ENCODE peak calls at places on chromosomes 1 and 21, in six cellular contexts. N, F, O, K, B and Q are unnamed samples.

GRCh38 chr1:92934395-92935378 is 26.6 kb downstream of the DIPK1A start:
- DNase-seq in N (no peak), F (peak), O (no peak), K (no peak), B (peak), Q (no peak)

GRCh38 chr1:212489284-212489859 is 56.7 kb downstream of the NENF start:
- DNase-seq in N (no peak), F (no peak), O (no peak), K (no peak), B (no peak), Q (no peak)

GRCh38 chr1:109500886-109501285 is 7.0 kb downstream of the CYB561D1 start:
- DNase-seq in N (no peak), F (peak), O (no peak), K (no peak), B (peak), Q (peak)

GRCh38 chr1:7433896-7434295 is 337.2 kb upstream of the VAMP3 start:
- DNase-seq in N (no peak), F (no peak), O (no peak), K (no peak), B (no peak), Q (no peak)

GRCh38 chr1:103514920-103515503 is 10.5 kb upstream of the RNPC3 start:
- DNase-seq in N (peak), F (peak), O (no peak), K (peak), B (peak), Q (peak)

GRCh38 chr1:37258068-37258467 is 216.3 kb upstream of the ZC3H12A start:
- DNase-seq in N (no peak), F (no peak), O (no peak), K (no peak), B (no peak), Q (no peak)

GRCh38 chr1:145879775-145880174 is 5.9 kb downstream of the ANKRD35 start:
- DNase-seq in N (no peak), F (no peak), O (no peak), K (peak), B (no peak), Q (no peak)

GRCh38 chr21:15631342-15631741 is 98.4 kb upstream of the USP25 start:
- DNase-seq in N (no peak), F (peak), O (no peak), K (no peak), B (peak), Q (peak)

GRCh38 chr1:19644422-19644760 is 280 bp downstream of the NBL1 start:
- DNase-seq in N (no peak), F (no peak), O (no peak), K (no peak), B (no peak), Q (peak)

GRCh38 chr1:109877320-109877771 is 33.3 kb upstream of the CSF1 start:
- DNase-seq in N (peak), F (peak), O (peak), K (peak), B (peak), Q (peak)

GRCh38 chr1:63442141-63442475 is 74.7 kb downstream of the ALG6 start:
- DNase-seq in N (no peak), F (peak), O (no peak), K (no peak), B (no peak), Q (no peak)

GRCh38 chr1:19250629-19251304 is 557 bp downstream of the EMC1 start:
- DNase-seq in N (peak), F (no peak), O (no peak), K (peak), B (peak), Q (no peak)

GRCh38 chr1:244054924-244055263 is 3.8 kb downstream of the ZBTB18 start:
- DNase-seq in N (no peak), F (no peak), O (no peak), K (no peak), B (no peak), Q (no peak)

DNA sequence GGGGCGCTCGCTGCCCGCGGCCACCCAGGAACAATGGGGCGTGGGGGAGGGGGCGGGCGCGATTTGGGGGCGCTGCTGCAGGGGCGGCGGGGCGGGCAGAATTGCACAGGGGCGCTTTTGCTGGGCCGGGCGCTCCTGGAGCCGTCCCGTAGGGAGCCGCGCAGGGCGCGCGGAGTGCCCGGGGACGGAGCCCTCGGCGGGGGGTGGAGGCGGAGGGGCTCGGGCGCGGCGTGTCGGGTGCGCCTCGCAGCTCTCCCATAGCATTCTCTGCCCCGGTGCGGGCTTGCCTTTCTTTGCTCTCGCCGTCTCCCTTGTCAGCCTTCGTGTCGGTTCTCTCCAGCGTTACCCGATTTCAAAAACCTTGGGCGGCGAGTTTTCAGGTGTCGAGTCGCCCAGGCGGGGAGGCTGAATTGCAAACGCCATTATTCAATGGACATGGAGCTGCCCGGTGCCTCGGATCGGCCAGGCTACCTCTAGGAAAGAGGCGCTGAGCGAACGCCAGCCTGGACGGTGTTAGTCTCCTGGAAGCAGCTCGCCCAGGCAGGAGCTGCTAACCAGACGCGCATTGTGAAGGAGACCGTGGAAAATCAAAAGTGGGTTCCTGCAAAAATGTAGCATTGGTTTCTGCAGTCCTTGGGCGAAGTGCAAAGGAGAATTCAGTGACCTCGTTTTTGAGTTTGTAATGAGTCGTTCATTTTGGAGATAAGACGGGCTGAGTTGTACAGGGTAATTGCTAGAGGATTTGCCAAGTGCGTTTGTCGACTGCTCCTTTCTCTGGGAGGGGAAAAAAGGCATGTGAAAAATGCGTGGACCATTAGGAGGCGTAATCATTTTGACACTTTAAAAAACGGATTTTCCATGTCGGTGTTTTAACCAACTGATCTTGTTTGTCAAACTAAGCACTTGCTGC is 626 bp downstream of the CXADR start:
- DNase-seq in N (peak), F (no peak), O (no peak), K (peak), B (peak), Q (no peak)
- H3K18ac ChIP-seq in N (peak), F (no peak), O (peak), K (peak), B (peak), Q (peak)

GRCh38 chr1:90712931-90713618 is 4.0 kb downstream of the BARHL2 start:
- DNase-seq in N (no peak), F (no peak), O (no peak), K (no peak), B (no peak), Q (no peak)

GRCh38 chr1:90715334-90715733 is 1.8 kb downstream of the BARHL2 start:
- DNase-seq in N (no peak), F (no peak), O (no peak), K (no peak), B (no peak), Q (no peak)

GRCh38 chr1:90716243-90716551 is 905 bp downstream of the BARHL2 start:
- DNase-seq in N (no peak), F (no peak), O (no peak), K (no peak), B (no peak), Q (no peak)

GRCh38 chr1:90713741-90714509 is 3.2 kb downstream of the BARHL2 start:
- DNase-seq in N (no peak), F (no peak), O (no peak), K (no peak), B (no peak), Q (no peak)

DNA sequence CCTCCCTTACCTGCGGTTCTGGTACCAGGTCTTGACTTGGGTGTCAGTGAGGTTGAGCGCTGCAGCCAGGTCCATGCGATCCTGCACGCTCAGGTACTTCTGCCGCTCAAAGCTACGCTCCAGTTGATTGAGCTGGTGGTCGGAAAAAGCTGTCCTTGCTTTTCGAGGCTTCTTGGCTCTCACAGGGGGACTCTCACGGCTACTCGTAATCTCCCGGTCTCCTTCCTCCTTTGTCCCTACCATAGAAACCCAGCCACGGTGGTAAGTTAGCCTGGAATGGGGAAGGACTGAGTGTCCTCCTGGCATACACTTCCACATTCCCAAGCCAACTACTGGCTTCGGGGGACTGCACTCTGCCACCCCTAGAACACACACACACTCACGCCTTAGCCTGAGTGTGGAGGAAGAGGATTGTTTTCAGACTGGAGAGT is 2.6 kb downstream of the BARHL2 start:
- DNase-seq in N (no peak), F (no peak), O (no peak), K (no peak), B (no peak), Q (no peak)
- H3K4me3 ChIP-seq in N (no peak), F (no peak), O (no peak), K (no peak), B (no peak), Q (no peak)

GRCh38 chr1:68916227-68916853 is 419.5 kb upstream of the DEPDC1 start:
- DNase-seq in N (no peak), F (peak), O (no peak), K (peak), B (peak), Q (no peak)
- H3K4ac ChIP-seq in N (no peak), F (no peak), O (no peak), K (no peak), B (no peak), Q (no peak)

GRCh38 chr1:29179641-29180184 is 2.0 kb downstream of the SRSF4 start:
- DNase-seq in N (no peak), F (no peak), O (no peak), K (no peak), B (peak), Q (no peak)

GRCh38 chr1:29183287-29183686 is 1.6 kb upstream of the SRSF4 start:
- DNase-seq in N (no peak), F (no peak), O (no peak), K (no peak), B (no peak), Q (no peak)

GRCh38 chr1:29177022-29177705 is 4.5 kb downstream of the SRSF4 start:
- DNase-seq in N (no peak), F (no peak), O (no peak), K (no peak), B (no peak), Q (no peak)

GRCh38 chr1:29181413-29182225 is at the start of gene SRSF4:
- DNase-seq in N (peak), F (peak), O (peak), K (peak), B (peak), Q (peak)

DNA sequence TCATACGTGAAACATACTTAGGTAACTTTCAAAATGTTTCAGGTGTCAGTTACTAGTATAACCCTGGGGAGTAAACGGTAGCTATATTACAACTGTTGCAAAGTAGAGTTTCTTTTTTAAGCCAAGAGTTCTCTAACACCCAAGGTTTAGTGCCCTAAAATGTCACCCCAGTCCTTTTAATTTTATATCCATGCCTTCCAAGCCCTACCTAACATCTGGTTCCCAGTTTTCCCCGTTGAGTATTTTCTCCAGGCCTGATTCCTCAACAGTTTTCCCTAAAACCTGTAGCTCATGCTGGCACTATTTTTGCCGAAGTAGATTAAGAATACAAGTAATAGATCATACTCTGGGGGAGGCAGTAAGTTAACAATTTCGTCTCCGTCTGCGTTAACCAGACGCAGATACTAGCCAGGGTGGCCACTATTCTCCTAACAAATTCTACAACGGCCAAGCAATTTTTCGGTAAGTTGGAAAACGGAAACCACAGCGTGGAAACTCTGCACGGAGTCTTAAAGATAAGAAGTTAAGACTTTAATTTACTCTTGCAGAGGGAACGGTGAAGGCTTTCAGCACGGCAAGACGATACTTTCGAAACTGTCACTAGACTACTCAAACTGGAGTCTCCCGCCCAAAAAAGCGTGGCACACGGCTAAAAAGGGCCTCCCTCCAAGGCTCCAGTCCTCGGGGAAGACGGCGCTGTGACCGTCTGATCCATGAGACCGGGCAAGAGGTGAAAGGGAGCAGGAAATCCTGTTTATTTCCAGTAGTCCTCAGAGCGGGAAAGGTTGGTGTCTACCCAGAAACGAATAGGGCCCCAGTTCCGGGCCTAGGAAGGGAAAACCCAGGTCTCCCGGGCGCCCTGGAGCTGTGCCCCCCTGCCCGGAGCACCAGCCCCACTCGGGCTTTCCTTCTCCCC is 945 bp downstream of the SRSF4 start:
- DNase-seq in N (no peak), F (no peak), O (no peak), K (no peak), B (no peak), Q (no peak)
- H3K18ac ChIP-seq in N (peak), F (peak), O (peak), K (peak), B (peak), Q (peak)

GRCh38 chr21:33368576-33368975 is 34.6 kb upstream of the IFNGR2 start:
- DNase-seq in N (no peak), F (no peak), O (no peak), K (no peak), B (no peak), Q (no peak)
- H3K4me3 ChIP-seq in N (no peak), F (no peak), O (no peak), K (no peak), B (no peak), Q (peak)

DNA sequence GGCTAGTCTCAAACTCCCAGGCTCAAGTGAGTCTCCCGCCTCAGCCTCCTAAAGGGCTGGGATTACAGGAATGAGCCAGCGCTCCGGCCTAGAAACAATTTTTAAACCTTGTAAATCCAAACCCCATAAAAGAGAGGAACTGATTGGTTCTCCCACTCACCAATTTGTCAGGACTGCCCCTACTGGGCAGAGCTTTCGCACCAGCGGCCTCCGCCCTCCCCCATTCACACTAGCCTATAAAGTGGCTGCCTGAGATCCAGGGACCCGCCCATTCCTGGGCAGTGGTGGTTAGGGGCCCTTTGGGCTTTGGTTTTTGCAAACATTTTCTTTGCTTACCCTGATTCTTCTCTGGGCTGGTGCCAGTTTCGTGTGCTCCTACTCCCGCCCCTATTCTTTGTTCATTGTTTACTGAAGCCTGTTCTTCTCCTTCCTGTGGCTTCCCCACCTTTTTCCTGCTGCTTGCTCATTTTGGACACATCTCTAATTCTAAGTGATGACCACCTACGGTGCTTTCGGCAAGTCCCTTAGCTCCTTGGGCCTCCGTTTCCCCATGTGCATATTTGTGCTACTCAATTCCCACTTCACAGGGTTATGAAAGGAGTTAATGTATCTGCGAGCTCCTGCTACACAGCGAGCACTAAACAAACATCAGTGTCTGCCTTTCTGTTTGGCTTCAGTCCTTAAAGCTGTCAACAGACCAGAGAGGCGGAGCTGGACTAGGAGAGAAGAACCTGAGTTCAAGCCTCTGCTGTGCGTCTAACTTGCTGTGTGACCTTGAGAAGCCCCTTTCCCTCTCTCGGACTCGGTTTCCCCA is 39.8 kb upstream of the CLIC4 start:
- DNase-seq in N (peak), F (peak), O (peak), K (peak), B (peak), Q (peak)
- H3K4ac ChIP-seq in N (no peak), F (peak), O (peak), K (peak), B (peak), Q (no peak)

DNA sequence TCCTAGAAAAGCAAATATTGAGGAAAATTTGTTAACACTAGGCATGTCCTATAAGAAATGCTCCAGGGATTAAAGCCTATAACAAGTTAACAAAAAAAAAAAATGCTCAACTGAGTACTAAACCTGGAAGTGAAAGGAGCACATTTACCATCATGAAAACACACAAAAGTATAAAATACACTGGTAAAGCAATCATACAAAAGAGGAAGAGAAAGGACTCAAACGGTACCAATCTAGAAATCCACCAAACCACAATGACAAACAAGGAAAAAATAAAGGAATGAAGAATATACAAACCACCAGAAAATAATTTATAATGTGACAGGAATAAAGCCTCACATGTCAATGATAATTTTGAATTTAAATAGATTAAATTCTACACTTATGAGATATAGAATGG is 21.2 kb downstream of the CD1E start:
- DNase-seq in N (no peak), F (no peak), O (no peak), K (no peak), B (no peak), Q (no peak)
- H3K18ac ChIP-seq in N (no peak), F (no peak), O (no peak), K (no peak), B (no peak), Q (no peak)

GRCh38 chr1:220176540-220176939 is 82.6 kb downstream of the IARS2 start:
- DNase-seq in N (no peak), F (no peak), O (no peak), K (no peak), B (no peak), Q (no peak)

GRCh38 chr1:220166853-220167252 is 72.9 kb downstream of the IARS2 start:
- DNase-seq in N (no peak), F (no peak), O (no peak), K (no peak), B (no peak), Q (no peak)

GRCh38 chr1:220170836-220171526 is 77.0 kb downstream of the IARS2 start:
- DNase-seq in N (no peak), F (peak), O (no peak), K (no peak), B (no peak), Q (no peak)
- H3K4me3 ChIP-seq in N (no peak), F (no peak), O (no peak), K (no peak), B (no peak), Q (no peak)

GRCh38 chr1:236751385-236751784 is 43.7 kb upstream of the MTR start:
- DNase-seq in N (no peak), F (no peak), O (no peak), K (no peak), B (no peak), Q (no peak)
- H3K4ac ChIP-seq in N (no peak), F (no peak), O (no peak), K (no peak), B (no peak), Q (no peak)